ENCODE peak calls at places on chromosomes 12 and 14, in six cellular contexts. One of them, this sample, is unnamed.

GRCh38 chr14:94451091-94451751 is 1.4 kb downstream of the SERPINA11 start:
- DNase-seq in fibroblast of the aortic adventitia: no peak
- DNase-seq in astrocyte of the spinal cord: no peak
- DNase-seq in CD8-positive, alpha-beta T cell: no peak
- DNase-seq in IMR-90: no peak
- DNase-seq in stomach: no peak
- DNase-seq in this sample: no peak

GRCh38 chr12:49672351-49673181 is 34.6 kb downstream of the FMNL3 start:
- DNase-seq in astrocyte of the spinal cord: no peak
- DNase-seq in IMR-90: no peak
- DNase-seq in stomach: no peak
- DNase-seq in CD8-positive, alpha-beta T cell: no peak
- DNase-seq in fibroblast of the aortic adventitia: peak; percentile 40
- DNase-seq in this sample: no peak

GRCh38 chr12:113261847-113262470 is 40.7 kb downstream of the TPCN1 start:
- DNase-seq in IMR-90: peak; percentile 22
- DNase-seq in CD8-positive, alpha-beta T cell: no peak
- DNase-seq in fibroblast of the aortic adventitia: no peak
- DNase-seq in stomach: no peak
- DNase-seq in astrocyte of the spinal cord: no peak
- DNase-seq in this sample: no peak

GRCh38 chr14:35405304-35405996 is 901 bp upstream of the NFKBIA start:
- DNase-seq in fibroblast of the aortic adventitia: peak; percentile 32
- DNase-seq in IMR-90: no peak
- DNase-seq in stomach: no peak
- DNase-seq in astrocyte of the spinal cord: no peak
- DNase-seq in CD8-positive, alpha-beta T cell: no peak
- DNase-seq in this sample: no peak

GRCh38 chr12:26112703-26113147 is 12.1 kb downstream of the BHLHE41 start:
- DNase-seq in IMR-90: peak; percentile 22
- DNase-seq in fibroblast of the aortic adventitia: no peak
- DNase-seq in astrocyte of the spinal cord: no peak
- DNase-seq in CD8-positive, alpha-beta T cell: no peak
- DNase-seq in stomach: no peak
- DNase-seq in this sample: no peak

GRCh38 chr14:51539571-51540037 is 112.1 kb upstream of the FRMD6 start:
- DNase-seq in astrocyte of the spinal cord: peak; percentile 94
- DNase-seq in stomach: no peak
- DNase-seq in fibroblast of the aortic adventitia: peak; percentile 87
- DNase-seq in CD8-positive, alpha-beta T cell: no peak
- DNase-seq in IMR-90: peak; percentile 92
- DNase-seq in this sample: peak; percentile 69

GRCh38 chr14:68250950-68251765 is 431.6 kb downstream of the RAD51B start:
- DNase-seq in astrocyte of the spinal cord: no peak
- DNase-seq in CD8-positive, alpha-beta T cell: no peak
- DNase-seq in fibroblast of the aortic adventitia: no peak
- DNase-seq in IMR-90: no peak
- DNase-seq in stomach: no peak
- DNase-seq in this sample: no peak

GRCh38 chr12:45138609-45139008 is 77.3 kb upstream of the ANO6 start:
- DNase-seq in CD8-positive, alpha-beta T cell: no peak
- DNase-seq in IMR-90: no peak
- DNase-seq in astrocyte of the spinal cord: no peak
- DNase-seq in fibroblast of the aortic adventitia: no peak
- DNase-seq in stomach: no peak
- DNase-seq in this sample: no peak

GRCh38 chr14:42112108-42112507 is 505.4 kb downstream of the LRFN5 start:
- DNase-seq in astrocyte of the spinal cord: peak; percentile 35
- DNase-seq in IMR-90: peak; percentile 41
- DNase-seq in stomach: no peak
- DNase-seq in CD8-positive, alpha-beta T cell: no peak
- DNase-seq in fibroblast of the aortic adventitia: peak; percentile 46
- DNase-seq in this sample: no peak

GRCh38 chr12:89479982-89480381 is 44.6 kb downstream of the GALNT4 start:
- DNase-seq in CD8-positive, alpha-beta T cell: no peak
- DNase-seq in IMR-90: no peak
- DNase-seq in fibroblast of the aortic adventitia: no peak
- DNase-seq in stomach: no peak
- DNase-seq in astrocyte of the spinal cord: no peak
- DNase-seq in this sample: no peak

GRCh38 chr14:52906141-52906601 is 44.7 kb downstream of the FERMT2 start:
- DNase-seq in stomach: no peak
- DNase-seq in IMR-90: peak; percentile 93
- DNase-seq in CD8-positive, alpha-beta T cell: no peak
- DNase-seq in astrocyte of the spinal cord: peak; percentile 89
- DNase-seq in fibroblast of the aortic adventitia: peak; percentile 87
- DNase-seq in this sample: peak; percentile 60

GRCh38 chr12:50087995-50088394 is 2.9 kb downstream of the SMARCD1 start:
- DNase-seq in CD8-positive, alpha-beta T cell: no peak
- DNase-seq in fibroblast of the aortic adventitia: peak; percentile 78
- DNase-seq in astrocyte of the spinal cord: peak; percentile 61
- DNase-seq in IMR-90: peak; percentile 85
- DNase-seq in stomach: no peak
- DNase-seq in this sample: no peak

GRCh38 chr14:104248203-104249055 is 110.0 kb downstream of the KIF26A start:
- DNase-seq in astrocyte of the spinal cord: no peak
- DNase-seq in CD8-positive, alpha-beta T cell: no peak
- DNase-seq in stomach: peak; percentile 17
- DNase-seq in fibroblast of the aortic adventitia: no peak
- DNase-seq in IMR-90: no peak
- DNase-seq in this sample: no peak

DNA sequence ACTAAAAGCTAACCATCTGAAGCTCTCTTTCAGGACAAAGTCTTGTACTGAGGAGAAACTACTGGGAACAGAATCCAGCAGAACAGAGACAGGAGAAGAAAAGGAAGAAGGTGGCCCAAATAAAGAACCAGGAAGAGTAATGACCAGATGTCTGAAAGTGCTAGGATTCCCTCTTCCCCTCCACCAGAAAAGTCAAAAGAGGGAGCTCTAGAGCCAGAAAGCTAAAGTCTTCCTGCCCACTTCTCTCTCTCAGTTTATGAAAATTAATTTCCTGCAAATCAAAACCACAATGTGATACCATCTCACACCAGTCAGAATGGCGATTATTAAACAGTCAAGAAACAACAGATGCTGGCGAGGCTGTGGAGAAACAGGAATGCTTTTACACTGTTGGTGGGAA is 47.2 kb downstream of the SPPL3 start:
- DNase-seq in astrocyte of the spinal cord: no peak
- DNase-seq in IMR-90: no peak
- DNase-seq in stomach: no peak
- DNase-seq in fibroblast of the aortic adventitia: no peak
- DNase-seq in CD8-positive, alpha-beta T cell: no peak
- DNase-seq in this sample: no peak
- TF ChIP-seq CTCF in astrocyte of the spinal cord: peak; percentile 35
- TF ChIP-seq CTCF in IMR-90: peak; percentile 41
- TF ChIP-seq CTCF in stomach: no peak
- TF ChIP-seq CTCF in fibroblast of the aortic adventitia: peak; percentile 33
- TF ChIP-seq CTCF in CD8-positive, alpha-beta T cell: no peak
- TF ChIP-seq CTCF in this sample: no peak

GRCh38 chr12:109716512-109717389 is 3.1 kb downstream of the FAM222A start:
- DNase-seq in stomach: no peak
- DNase-seq in CD8-positive, alpha-beta T cell: no peak
- DNase-seq in IMR-90: peak; percentile 12
- DNase-seq in fibroblast of the aortic adventitia: no peak
- DNase-seq in astrocyte of the spinal cord: no peak
- DNase-seq in this sample: no peak
- H3K4me3 ChIP-seq in stomach: no peak overlapping the region
- H3K4me3 ChIP-seq in CD8-positive, alpha-beta T cell: no peak overlapping the region
- H3K4me3 ChIP-seq in IMR-90: no peak overlapping the region
- H3K4me3 ChIP-seq in fibroblast of the aortic adventitia: no peak overlapping the region
- H3K4me3 ChIP-seq in astrocyte of the spinal cord: no peak overlapping the region
- H3K4me3 ChIP-seq in this sample: no peak overlapping the region

GRCh38 chr12:52171950-52172512 is 19.8 kb downstream of the KRT80 start:
- DNase-seq in IMR-90: peak; percentile 68
- DNase-seq in CD8-positive, alpha-beta T cell: no peak
- DNase-seq in astrocyte of the spinal cord: no peak
- DNase-seq in stomach: peak; percentile 61
- DNase-seq in fibroblast of the aortic adventitia: peak; percentile 51
- DNase-seq in this sample: no peak
- TF ChIP-seq CTCF in IMR-90: peak; percentile 36
- TF ChIP-seq CTCF in CD8-positive, alpha-beta T cell: no peak
- TF ChIP-seq CTCF in astrocyte of the spinal cord: peak; percentile 49
- TF ChIP-seq CTCF in stomach: peak; percentile 30
- TF ChIP-seq CTCF in fibroblast of the aortic adventitia: peak; percentile 35
- TF ChIP-seq CTCF in this sample: peak; percentile 55

DNA sequence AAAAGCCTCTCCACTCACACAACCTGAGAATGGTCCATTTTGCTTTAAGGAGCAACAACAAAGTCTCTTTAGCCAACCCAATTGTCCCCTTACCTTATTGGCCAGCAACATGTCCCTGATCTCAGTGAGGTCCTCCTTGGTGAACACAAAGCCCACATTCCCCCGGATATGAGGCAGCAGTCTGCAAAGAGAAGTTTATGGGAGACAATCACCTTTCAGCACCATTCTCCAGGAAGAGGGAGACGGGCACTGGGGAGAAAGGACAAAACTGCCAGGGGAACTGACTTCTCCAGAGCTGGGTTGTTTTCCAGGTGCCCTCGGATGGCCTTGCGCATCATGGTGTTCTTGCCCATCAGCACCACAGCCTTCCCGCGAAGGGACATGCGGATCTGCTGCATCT is 1.9 kb downstream of the RPLP0 start:
- DNase-seq in IMR-90: no peak
- DNase-seq in CD8-positive, alpha-beta T cell: no peak
- DNase-seq in stomach: no peak
- DNase-seq in astrocyte of the spinal cord: no peak
- DNase-seq in fibroblast of the aortic adventitia: no peak
- DNase-seq in this sample: no peak
- H3K4me3 ChIP-seq in IMR-90: no peak overlapping the region
- H3K4me3 ChIP-seq in CD8-positive, alpha-beta T cell: no peak overlapping the region
- H3K4me3 ChIP-seq in stomach: peak overlapping the region; percentile 93
- H3K4me3 ChIP-seq in astrocyte of the spinal cord: peak overlapping the region; percentile 99
- H3K4me3 ChIP-seq in fibroblast of the aortic adventitia: peak overlapping the region; percentile 99
- H3K4me3 ChIP-seq in this sample: peak overlapping the region; percentile 89

GRCh38 chr14:33941727-33942126 is 9.1 kb downstream of the EGLN3 start:
- DNase-seq in fibroblast of the aortic adventitia: no peak
- DNase-seq in CD8-positive, alpha-beta T cell: no peak
- DNase-seq in IMR-90: no peak
- DNase-seq in astrocyte of the spinal cord: no peak
- DNase-seq in stomach: no peak
- DNase-seq in this sample: no peak
- TF ChIP-seq CTCF in fibroblast of the aortic adventitia: no peak
- TF ChIP-seq CTCF in CD8-positive, alpha-beta T cell: no peak
- TF ChIP-seq CTCF in IMR-90: no peak
- TF ChIP-seq CTCF in astrocyte of the spinal cord: no peak
- TF ChIP-seq CTCF in stomach: no peak
- TF ChIP-seq CTCF in this sample: no peak